ENCODE peak calls at places on chromosomes 5 and 9, in four cellular contexts. M is cardiac muscle cell, X is AG09319, R is astrocyte of the cerebellum. Q is an unnamed sample.

GRCh38 chr9:98781588-98782383 is 14.6 kb downstream of the ANKS6 start:
- DNase-seq in R (no peak), X (no peak), M (no peak), Q (no peak)

GRCh38 chr5:168407222-168407621 is 79.0 kb upstream of the RARS1 start:
- DNase-seq in X (no peak), M (peak), R (no peak), Q (no peak)

GRCh38 chr5:43959148-43959547 is 356.2 kb downstream of the NNT start:
- DNase-seq in X (no peak), R (no peak), M (no peak), Q (no peak)

GRCh38 chr5:8176101-8176693 is 307.2 kb downstream of the MTRR start:
- DNase-seq in X (no peak), M (peak), R (no peak), Q (no peak)

GRCh38 chr9:136138566-136138965 is 19.9 kb upstream of the TMEM250 start:
- DNase-seq in R (no peak), X (no peak), M (peak), Q (no peak)

GRCh38 chr5:73945505-73945904 is 319.5 kb downstream of the ARHGEF28 start:
- DNase-seq in X (no peak), R (no peak), M (no peak), Q (no peak)

GRCh38 chr9:85200726-85201402 is 531.3 kb downstream of the NTRK2 start:
- DNase-seq in R (peak), X (peak), M (peak), Q (peak)

GRCh38 chr5:174493536-174493935 is 230.8 kb upstream of the MSX2 start:
- DNase-seq in M (no peak), X (no peak), R (no peak), Q (no peak)

GRCh38 chr5:133433133-133433532 is 179.2 kb downstream of the FSTL4 start:
- DNase-seq in X (no peak), M (no peak), R (no peak), Q (no peak)

GRCh38 chr9:136694163-136694864 is 7.1 kb upstream of the AGPAT2 start:
- DNase-seq in R (no peak), M (peak), X (no peak), Q (no peak)

GRCh38 chr5:27906911-27907590 is 868.7 kb upstream of the CDH9 start:
- DNase-seq in R (no peak), X (no peak), M (no peak), Q (no peak)

GRCh38 chr5:162752612-162753011 is 684.8 kb upstream of the CCNG1 start:
- DNase-seq in X (no peak), M (no peak), R (no peak), Q (no peak)

GRCh38 chr5:180595381-180596114 is 4.2 kb upstream of the SCGB3A1 start:
- DNase-seq in R (no peak), X (no peak), M (no peak), Q (no peak)

GRCh38 chr9:34430843-34431437 is 27.4 kb downstream of the FAM219A start:
- DNase-seq in M (peak), R (peak), X (peak), Q (peak)

GRCh38 chr5:164336906-164337305 is 831.5 kb downstream of the MAT2B start:
- DNase-seq in M (peak), X (no peak), R (peak), Q (no peak)

GRCh38 chr9:107671588-107671987 is 182.0 kb upstream of the KLF4 start:
- DNase-seq in M (no peak), X (no peak), R (no peak), Q (no peak)

GRCh38 chr9:70588381-70588780 is 173.9 kb upstream of the KLF9 start:
- DNase-seq in M (no peak), X (no peak), R (no peak), Q (no peak)

GRCh38 chr9:35756275-35756742 is 2.2 kb upstream of the MSMP start:
- DNase-seq in M (peak), X (no peak), R (no peak), Q (no peak)

GRCh38 chr5:56454219-56454862 is 221.2 kb upstream of the ANKRD55 start:
- DNase-seq in R (no peak), M (no peak), X (no peak), Q (no peak)

GRCh38 chr9:127450170-127450830 is 906 bp downstream of the RPL12 start:
- DNase-seq in X (no peak), R (no peak), M (peak), Q (no peak)

GRCh38 chr9:28941856-28942255 is 1368.6 kb upstream of the C9orf72 start:
- DNase-seq in M (no peak), R (no peak), X (no peak), Q (no peak)

GRCh38 chr9:15423328-15423985 is 781 bp downstream of the SNAPC3 start:
- DNase-seq in M (peak), R (peak), X (no peak), Q (no peak)

GRCh38 chr9:34048730-34049629 is at the start of gene UBAP2:
- DNase-seq in R (peak), M (peak), X (peak), Q (peak)

GRCh38 chr5:177140312-177140711 is 6.7 kb downstream of the NSD1 start:
- DNase-seq in R (no peak), X (no peak), M (no peak), Q (no peak)

GRCh38 chr9:121023064-121023463 is 27.0 kb downstream of the C5 start:
- DNase-seq in R (peak), M (peak), X (no peak), Q (no peak)

GRCh38 chr5:179858241-179858585 is 404 bp downstream of the MRNIP start:
- DNase-seq in X (no peak), M (peak), R (no peak), Q (no peak)

GRCh38 chr9:34684816-34685215 is 6.3 kb downstream of the CCL19 start:
- DNase-seq in M (no peak), R (no peak), X (no peak), Q (no peak)

GRCh38 chr5:116622375-116623075 is 47.9 kb upstream of the SEMA6A start:
- DNase-seq in M (no peak), R (no peak), X (no peak), Q (no peak)

GRCh38 chr5:10283927-10284635 is 23.6 kb downstream of the CMBL start:
- DNase-seq in X (peak), M (peak), R (peak), Q (no peak)

GRCh38 chr9:117325789-117326185 is 89.1 kb downstream of the ASTN2 start:
- DNase-seq in X (no peak), R (no peak), M (no peak), Q (no peak)

GRCh38 chr9:137589441-137590122 is 730 bp downstream of the ZMYND19 start:
- DNase-seq in M (peak), R (no peak), X (no peak), Q (no peak)

Q was measured in retinal pigment epithelial cell.